ENCODE peak calls at places on chromosomes 3 and 15, in four cellular contexts. N is heart left ventricle, E is heart right ventricle, H is MM.1S. G is an unnamed sample.

GRCh38 chr3:149333518-149333859 is at the start of gene TM4SF18:
- DNase-seq in N (no peak), E (no peak), H (no peak), G (no peak)

GRCh38 chr15:36040173-36040572 is 494.2 kb upstream of the DPH6 start:
- DNase-seq in N (no peak), E (no peak), H (no peak), G (no peak)

GRCh38 chr15:75675579-75676404 is 28.1 kb downstream of the SNX33 start:
- DNase-seq in N (no peak), E (no peak), H (no peak), G (no peak)

GRCh38 chr3:107431298-107432012 is 54.2 kb downstream of the CCDC54 start:
- DNase-seq in N (peak), E (peak), H (peak), G (peak)

GRCh38 chr15:31077981-31078380 is 23.5 kb downstream of the TRPM1 start:
- DNase-seq in N (no peak), E (no peak), H (no peak), G (no peak)

GRCh38 chr15:60299452-60300047 is 98.2 kb downstream of the ANXA2 start:
- DNase-seq in N (no peak), E (peak), H (no peak), G (no peak)

GRCh38 chr3:59290358-59290757 is 240.5 kb upstream of the CFAP20DC start:
- DNase-seq in N (no peak), E (no peak), H (no peak), G (no peak)

GRCh38 chr3:162082516-162082915 is 585.9 kb downstream of the OTOL1 start:
- DNase-seq in N (no peak), E (no peak), H (no peak), G (no peak)

GRCh38 chr3:56136514-56136913 is 331.8 kb downstream of the ERC2 start:
- DNase-seq in N (no peak), E (no peak), H (no peak), G (no peak)

GRCh38 chr3:24687646-24688045 is 193.0 kb upstream of the THRB start:
- DNase-seq in N (no peak), E (no peak), H (no peak), G (no peak)

GRCh38 chr15:66505818-66506217 is 692 bp downstream of the ZWILCH start:
- DNase-seq in N (no peak), E (no peak), H (no peak), G (no peak)

GRCh38 chr15:59199775-59200465 is 6.7 kb upstream of the LDHAL6B start:
- DNase-seq in N (no peak), E (no peak), H (no peak), G (no peak)

GRCh38 chr3:140794507-140794906 is 116.6 kb downstream of the TRIM42 start:
- DNase-seq in N (no peak), E (no peak), H (no peak), G (no peak)

GRCh38 chr3:26624209-26624775 is 1.7 kb downstream of the LRRC3B start:
- DNase-seq in N (no peak), E (no peak), H (no peak), G (no peak)

GRCh38 chr3:40152482-40153133 is 156.9 kb upstream of the EIF1B start:
- DNase-seq in N (no peak), E (no peak), H (no peak), G (peak)

GRCh38 chr3:187017511-187018230 is 87.3 kb downstream of the ST6GAL1 start:
- DNase-seq in N (no peak), E (no peak), H (no peak), G (no peak)

GRCh38 chr3:141275973-141276372 is 44.3 kb downstream of the PXYLP1 start:
- DNase-seq in N (no peak), E (no peak), H (no peak), G (no peak)

GRCh38 chr3:83216919-83217594 is 1455.6 kb upstream of the GBE1 start:
- DNase-seq in N (peak), E (no peak), H (no peak), G (no peak)

GRCh38 chr15:48984811-48985352 is 21.2 kb upstream of the SHC4 start:
- DNase-seq in N (no peak), E (no peak), H (no peak), G (no peak)

GRCh38 chr3:60277376-60277800 is 973.9 kb downstream of the FHIT start:
- DNase-seq in N (no peak), E (no peak), H (no peak), G (no peak)

GRCh38 chr3:160956785-160957184 is 148.4 kb downstream of the B3GALNT1 start:
- DNase-seq in N (no peak), E (no peak), H (peak), G (no peak)

GRCh38 chr15:87362531-87362930 is 894.0 kb downstream of the NTRK3 start:
- DNase-seq in N (no peak), E (no peak), H (no peak), G (no peak)

GRCh38 chr3:50850639-50851511 is 176.1 kb downstream of the DOCK3 start:
- DNase-seq in N (no peak), E (no peak), H (no peak), G (no peak)

GRCh38 chr3:186949281-186949982 is 19.1 kb downstream of the ST6GAL1 start:
- DNase-seq in N (no peak), E (no peak), H (no peak), G (no peak)

GRCh38 chr15:28098766-28099554 is at the start of gene OCA2:
- DNase-seq in N (peak), E (no peak), H (no peak), G (peak)

GRCh38 chr15:60821462-60822061 is 342.6 kb upstream of the ICE2 start:
- DNase-seq in N (no peak), E (no peak), H (no peak), G (no peak)

GRCh38 chr3:109184726-109185125 is 48.2 kb downstream of the C3orf85 start:
- DNase-seq in N (no peak), E (no peak), H (no peak), G (no peak)

GRCh38 chr15:101597360-101597928 is 54.7 kb downstream of the TM2D3 start:
- DNase-seq in N (no peak), E (no peak), H (no peak), G (no peak)

GRCh38 chr15:80591938-80592825 is 102.9 kb upstream of the ABHD17C start:
- DNase-seq in N (no peak), E (no peak), H (no peak), G (no peak)

GRCh38 chr3:57587946-57588345 is 9.2 kb downstream of the ARF4 start:
- DNase-seq in N (no peak), E (no peak), H (no peak), G (no peak)

GRCh38 chr15:63083541-63083940 is 38.1 kb upstream of the LACTB start:
- DNase-seq in N (no peak), E (no peak), H (no peak), G (no peak)

GRCh38 chr15:62348528-62349087 is 183.5 kb upstream of the C2CD4B start:
- DNase-seq in N (no peak), E (no peak), H (no peak), G (no peak)

GRCh38 chr15:46266691-46267090 is 631.9 kb downstream of the SQOR start:
- DNase-seq in N (no peak), E (no peak), H (no peak), G (no peak)

GRCh38 chr15:65951007-65951406 is 81.7 kb downstream of the RAB11A start:
- DNase-seq in N (no peak), E (no peak), H (peak), G (no peak)

GRCh38 chr3:180252683-180253082 is 215.9 kb upstream of the PEX5L start:
- DNase-seq in N (no peak), E (no peak), H (no peak), G (no peak)

GRCh38 chr15:38128389-38128788 is 124.2 kb upstream of the SPRED1 start:
- DNase-seq in N (no peak), E (no peak), H (peak), G (no peak)

GRCh38 chr3:112778298-112779008 is 68.2 kb downstream of the CD200R1L start:
- DNase-seq in N (no peak), E (no peak), H (no peak), G (no peak)

GRCh38 chr15:89307791-89308190 is 26.8 kb downstream of the POLG start:
- DNase-seq in N (no peak), E (no peak), H (no peak), G (no peak)

GRCh38 chr3:109922898-109923297 is 585.6 kb upstream of the DPPA4 start:
- DNase-seq in N (no peak), E (no peak), H (no peak), G (no peak)

DNA sequence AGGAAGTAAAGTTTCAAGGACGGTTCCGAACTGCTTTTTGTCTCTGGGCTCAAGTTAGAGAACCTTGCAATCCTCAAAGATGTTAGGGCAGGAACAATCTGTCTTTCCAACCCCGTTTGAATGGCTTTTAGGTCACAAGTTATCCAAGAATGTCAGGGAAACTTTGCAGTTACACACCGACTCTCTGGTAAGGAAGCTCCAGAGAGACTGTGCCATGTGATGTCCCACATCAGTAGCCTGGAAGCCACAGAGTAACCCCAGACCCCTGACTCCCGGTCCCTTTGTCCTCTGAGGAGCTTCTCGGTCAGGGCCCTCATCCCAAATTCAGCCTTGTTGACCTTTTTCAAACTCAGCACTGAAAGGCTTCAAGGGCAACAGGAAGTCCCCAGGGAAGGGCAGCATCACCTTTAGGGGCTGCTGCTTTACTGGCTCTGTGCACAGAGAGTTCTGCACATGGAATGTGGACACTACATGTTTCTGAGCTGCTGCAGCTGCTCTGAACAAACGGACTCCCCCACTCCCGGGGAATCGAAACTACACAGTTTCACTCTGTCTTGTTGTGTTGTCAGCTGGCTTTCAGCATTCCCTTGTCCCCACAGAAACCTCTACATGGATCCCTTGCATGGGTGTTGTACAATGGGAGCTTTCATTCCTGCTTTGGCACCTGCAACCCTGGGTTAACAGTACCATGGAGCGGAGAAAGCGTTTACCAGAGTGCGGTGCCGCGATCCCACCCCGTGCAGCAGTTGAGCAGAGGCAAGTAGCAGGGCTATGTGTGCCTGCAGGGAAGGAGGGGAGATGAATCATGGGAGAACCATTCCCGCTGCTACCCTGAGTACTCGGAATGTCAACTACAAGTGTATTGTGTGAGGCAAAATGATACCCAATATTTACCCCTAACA is 408.2 kb upstream of the THBS1 start:
- DNase-seq in N (no peak), E (peak), H (peak), G (no peak)
- H3K27ac ChIP-seq in N (peak), E (peak), H (no peak), G (no peak)

DNA sequence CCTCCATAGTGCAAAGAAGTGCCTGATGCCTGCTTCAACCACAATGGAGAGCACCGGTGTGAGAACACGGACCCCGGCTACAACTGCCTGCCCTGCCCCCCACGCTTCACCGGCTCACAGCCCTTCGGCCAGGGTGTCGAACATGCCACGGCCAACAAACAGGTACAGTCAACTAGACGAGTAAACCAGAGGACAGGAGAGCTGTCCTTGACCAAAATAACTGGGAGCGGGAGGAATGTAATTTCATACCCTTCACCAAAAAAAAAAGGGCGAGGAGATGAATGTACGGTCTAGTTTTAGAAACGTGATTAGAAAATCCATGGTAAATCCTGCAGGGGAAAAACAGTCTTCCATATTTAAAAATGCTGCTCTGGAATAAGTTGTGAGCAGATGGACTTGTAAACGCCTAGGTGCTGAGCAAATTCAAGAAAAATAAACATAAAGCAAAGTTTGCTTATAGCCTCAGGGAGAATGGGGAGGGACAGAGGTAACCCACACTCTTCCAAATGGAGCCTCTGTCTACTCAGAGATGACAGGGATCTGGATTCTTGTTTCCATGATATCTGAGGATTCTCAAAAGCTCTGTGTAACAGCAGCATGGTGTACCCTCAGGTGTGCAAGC is 8.4 kb downstream of the THBS1 start:
- DNase-seq in N (no peak), E (no peak), H (no peak), G (no peak)
- H3K4me3 ChIP-seq in N (no peak), E (no peak), H (no peak), G (no peak)

GRCh38 chr3:64299206-64299605 is 73.9 kb upstream of the PRICKLE2 start:
- DNase-seq in N (no peak), E (no peak), H (no peak), G (no peak)

GRCh38 chr3:64293121-64293520 is 67.9 kb upstream of the PRICKLE2 start:
- DNase-seq in N (no peak), E (no peak), H (no peak), G (no peak)

GRCh38 chr3:64297563-64297962 is 72.3 kb upstream of the PRICKLE2 start:
- DNase-seq in N (no peak), E (no peak), H (no peak), G (no peak)

GRCh38 chr3:64294771-64295170 is 69.5 kb upstream of the PRICKLE2 start:
- DNase-seq in N (no peak), E (no peak), H (no peak), G (no peak)

GRCh38 chr3:64295594-64295993 is 70.3 kb upstream of the PRICKLE2 start:
- DNase-seq in N (no peak), E (no peak), H (no peak), G (peak)
- H3K27ac ChIP-seq in N (no peak), E (no peak), H (no peak), G (no peak)

DNA sequence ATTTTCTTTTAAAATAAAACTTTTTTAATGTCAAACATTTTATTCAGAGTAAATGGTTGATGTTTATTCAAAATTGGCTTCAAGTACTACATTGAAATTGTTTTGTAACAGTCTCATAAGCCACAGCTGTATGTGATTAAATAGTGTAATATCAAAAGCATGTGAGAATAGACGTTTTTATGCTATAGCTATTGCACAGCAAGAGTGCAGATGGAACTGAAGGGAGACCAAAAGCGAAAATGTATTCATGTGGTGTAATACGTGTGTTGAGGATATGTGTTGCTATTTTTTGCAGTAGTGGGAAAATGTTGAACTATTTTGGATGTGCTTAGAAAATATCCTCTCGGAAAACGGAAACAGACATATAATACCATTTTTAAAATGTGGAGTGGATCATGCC is 6.0 kb downstream of the RBMS3 start:
- DNase-seq in N (no peak), E (no peak), H (no peak), G (no peak)
- H3K4me3 ChIP-seq in N (peak), E (peak), H (no peak), G (peak)

GRCh38 chr15:64855206-64856000 is 13.7 kb downstream of the PLEKHO2 start:
- DNase-seq in N (no peak), E (no peak), H (no peak), G (no peak)

GRCh38 chr15:64857421-64857820 is 15.7 kb downstream of the PLEKHO2 start:
- DNase-seq in N (no peak), E (no peak), H (no peak), G (no peak)

GRCh38 chr15:64856429-64857145 is 14.9 kb downstream of the PLEKHO2 start:
- DNase-seq in N (peak), E (peak), H (no peak), G (no peak)

GRCh38 chr15:64859226-64859625 is 17.5 kb downstream of the PLEKHO2 start:
- DNase-seq in N (no peak), E (no peak), H (no peak), G (no peak)

DNA sequence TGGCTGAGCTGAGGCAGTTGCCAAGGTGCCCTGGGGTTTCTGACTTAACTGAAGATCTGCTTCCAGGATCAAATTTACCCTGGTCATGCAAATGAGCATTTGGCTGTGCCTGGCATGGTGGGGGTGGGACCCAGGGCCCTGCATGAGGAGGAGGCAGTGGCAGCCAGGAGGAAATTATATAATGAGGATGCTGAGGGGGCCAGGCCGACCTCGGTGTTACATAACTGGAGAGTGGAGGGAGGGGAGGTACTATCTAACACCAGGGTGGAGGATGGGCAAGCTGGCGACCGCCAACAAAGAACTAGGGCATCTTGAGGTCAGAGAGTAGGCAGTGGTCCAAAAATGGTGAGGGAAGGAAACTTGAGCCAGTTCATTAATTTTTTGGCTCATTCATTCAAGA is 16.4 kb downstream of the PLEKHO2 start:
- DNase-seq in N (no peak), E (no peak), H (no peak), G (no peak)
- H3K27ac ChIP-seq in N (peak), E (peak), H (no peak), G (peak)

DNA sequence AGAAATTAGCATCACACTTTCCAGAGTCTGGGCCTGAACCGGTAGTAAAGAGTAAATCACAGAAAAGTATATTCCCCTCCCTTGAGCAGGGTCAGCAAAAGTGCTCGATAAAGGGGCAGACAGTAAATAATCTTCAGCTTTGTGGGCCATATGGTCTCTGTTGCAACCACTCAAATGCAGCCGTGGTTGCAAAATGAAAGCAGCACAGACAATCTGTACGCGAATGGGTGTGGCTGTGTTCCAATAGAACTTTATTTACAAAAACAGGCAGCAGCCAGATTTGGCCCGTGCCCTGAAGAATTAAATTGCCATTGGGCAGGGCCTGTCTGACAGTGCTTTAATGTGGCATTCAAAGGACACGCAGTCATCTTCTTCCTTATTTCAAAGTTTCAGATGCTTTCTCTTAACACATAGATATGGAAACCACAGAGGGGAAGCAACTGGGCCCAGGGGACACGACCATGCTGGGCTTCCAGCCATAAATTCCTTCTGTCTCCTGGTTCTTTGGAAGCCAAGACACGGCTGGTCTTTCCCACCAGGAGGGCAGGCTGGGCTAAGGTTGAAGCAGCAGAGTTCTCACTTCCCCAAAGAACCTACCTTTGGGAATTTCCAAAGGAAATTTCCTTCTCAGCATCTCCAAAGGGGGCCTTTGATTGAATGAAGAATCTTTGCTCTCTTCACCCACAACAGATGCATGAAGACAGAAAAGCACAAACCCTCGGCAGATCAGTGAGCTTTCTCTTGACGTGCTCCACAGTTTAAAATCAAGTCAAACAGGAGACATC is 489.8 kb upstream of the PROK2 start:
- DNase-seq in N (no peak), E (peak), H (peak), G (peak)
- H3K4me3 ChIP-seq in N (peak), E (peak), H (peak), G (no peak)

GRCh38 chr3:195803309-195803908 is 8.3 kb downstream of the MUC4 start:
- DNase-seq in N (no peak), E (no peak), H (no peak), G (no peak)
- H3K27ac ChIP-seq in N (no peak), E (no peak), H (no peak), G (peak)

GRCh38 chr3:121836069-121836468 is 1.1 kb downstream of the EAF2 start:
- DNase-seq in N (no peak), E (no peak), H (no peak), G (no peak)
- H3K4me3 ChIP-seq in N (peak), E (peak), H (peak), G (peak)

G was measured in gastrocnemius medialis.